ENCODE peak calls at places on chromosomes 13 and 19, in eight cellular contexts. W is colonic mucosa; L is heart right ventricle; K is effector memory CD4-positive, alpha-beta T cell; C is mesendoderm; F is MM.1S; A is pancreas; N is transverse colon. E is an unnamed sample. For H3K36me3 and H3K4me1, the result is how much of the 10 kb centered on the place peaks cover.

GRCh38 chr13:28093871-28094270 is 6.5 kb downstream of the FLT3 start:
- DNase-seq in N (no peak), F (no peak), W (no peak), L (no peak), K (no peak), A (no peak), C (no peak), E (no peak)

GRCh38 chr19:6779204-6779603 is 6.7 kb downstream of the VAV1 start:
- DNase-seq in N (no peak), K (no peak), C (no peak), L (no peak), W (no peak), A (no peak), F (no peak), E (no peak)

GRCh38 chr13:45108716-45109706 is 11.3 kb upstream of the GTF2F2 start:
- DNase-seq in L (no peak), W (no peak), A (no peak), F (no peak), N (peak), K (no peak), C (no peak), E (no peak)

GRCh38 chr19:5251096-5252065 is 89.2 kb downstream of the PTPRS start:
- DNase-seq in L (no peak), C (peak), F (no peak), K (no peak), N (no peak), W (no peak), A (peak), E (no peak)

GRCh38 chr19:34380639-34381241 is 15.7 kb downstream of the GPI start:
- DNase-seq in F (no peak), A (no peak), K (no peak), W (no peak), N (no peak), C (no peak), L (no peak), E (no peak)

GRCh38 chr19:47075941-47076340 is 27.5 kb upstream of the TMEM160 start:
- DNase-seq in F (no peak), A (no peak), W (no peak), K (no peak), N (no peak), L (no peak), C (no peak), E (no peak)

GRCh38 chr19:34120846-34121639 is 51.3 kb upstream of the LSM14A start:
- DNase-seq in L (no peak), F (peak), C (peak), A (no peak), K (peak), W (peak), N (no peak), E (no peak)

GRCh38 chr19:31126236-31126635 is 223.0 kb downstream of the TSHZ3 start:
- DNase-seq in C (no peak), K (no peak), A (no peak), L (no peak), N (no peak), F (no peak), W (no peak), E (no peak)

GRCh38 chr19:15536350-15536749 is 28.0 kb downstream of the CYP4F22 start:
- DNase-seq in K (no peak), N (no peak), C (no peak), L (no peak), A (no peak), F (no peak), W (no peak), E (no peak)

DNA sequence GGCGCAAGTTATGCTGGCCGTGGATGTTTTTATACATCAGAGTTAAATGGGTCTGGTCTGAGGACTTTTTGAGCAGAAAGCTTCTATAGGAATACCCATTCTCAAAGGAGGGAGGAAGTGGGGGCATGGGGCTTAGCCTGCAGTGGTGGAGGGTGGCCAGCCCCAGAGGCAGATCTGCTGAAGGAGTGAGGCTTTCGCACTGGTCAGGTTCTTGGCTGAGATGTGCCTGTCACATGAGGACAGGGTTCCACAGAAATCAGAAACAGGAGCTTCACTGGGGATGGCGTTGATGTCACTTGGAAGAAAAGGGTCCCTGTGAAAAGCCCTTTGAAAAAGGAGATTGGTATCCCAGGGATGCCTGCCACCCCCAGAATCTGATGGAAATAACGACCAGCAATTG is 100.7 kb upstream of the MCF2L start:
- DNase-seq in N (no peak), A (no peak), C (no peak), F (no peak), W (no peak), K (no peak), L (no peak), E (peak)
- H3K36me3 ChIP-seq in N (under half), A (under half), C (under half), F (under half), W (under half), K (under half), L (half or more), E (under half)

DNA sequence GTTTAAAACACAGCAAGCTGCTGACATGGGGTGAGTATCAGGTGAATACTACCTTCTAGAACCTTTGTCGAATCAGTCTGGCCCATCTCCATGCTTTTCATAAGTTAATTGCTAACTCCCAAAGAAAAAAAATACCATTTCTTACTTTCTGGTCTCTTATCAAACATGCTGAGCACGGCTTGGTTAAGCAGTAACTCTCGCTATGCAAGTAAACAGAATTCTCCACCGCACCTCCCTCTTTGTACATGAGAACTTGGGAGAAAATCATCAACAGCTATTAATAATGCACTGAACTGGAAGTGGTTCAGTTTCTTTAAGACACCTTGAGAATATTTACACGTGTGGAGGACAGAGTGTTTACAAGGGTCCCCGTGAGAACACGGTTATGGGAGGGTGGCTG is 88.6 kb downstream of the FGF9 start:
- DNase-seq in A (no peak), F (no peak), N (no peak), L (no peak), C (no peak), K (no peak), W (no peak), E (no peak)
- H3K4me1 ChIP-seq in A (under half), F (under half), N (under half), L (under half), C (under half), K (under half), W (under half), E (under half)

GRCh38 chr19:18167011-18167410 is 6.6 kb upstream of the IFI30 start:
- DNase-seq in F (no peak), N (no peak), A (no peak), L (no peak), K (no peak), C (no peak), W (no peak), E (no peak)
- H3K36me3 ChIP-seq in F (under half), N (under half), A (under half), L (half or more), K (under half), C (under half), W (under half), E (under half)

DNA sequence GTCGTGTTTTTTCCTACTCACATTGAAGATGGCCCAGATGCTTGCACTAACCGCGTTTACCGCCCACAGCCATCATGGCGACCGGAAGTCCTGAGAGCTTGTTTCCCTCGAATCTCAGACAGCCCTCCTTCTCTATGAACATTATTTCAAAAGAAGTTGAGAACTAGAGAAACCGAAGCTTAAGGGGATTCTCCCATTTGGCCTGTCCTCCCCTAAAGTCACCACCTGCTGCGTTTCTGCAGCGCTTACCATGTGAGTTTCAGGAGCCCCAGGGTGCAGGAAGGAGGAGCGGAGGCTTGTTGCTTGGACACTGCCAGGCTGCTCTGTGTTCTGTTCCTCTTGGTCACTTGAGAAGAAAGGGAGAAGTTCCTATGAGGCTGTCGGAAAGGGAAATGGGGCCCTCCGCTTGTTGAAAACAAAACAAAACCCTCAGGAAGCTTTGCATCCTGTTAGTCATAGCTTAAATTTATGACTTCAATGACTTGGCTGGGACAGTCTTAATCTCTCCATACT is 6.2 kb downstream of the CARD8 start:
- DNase-seq in F (peak), N (peak), W (peak), C (no peak), L (peak), K (peak), A (no peak), E (peak)
- H3K4me1 ChIP-seq in F (under half), N (under half), W (under half), C (under half), L (under half), K (under half), A (under half), E (under half)

GRCh38 chr19:13130886-13131490 is 12.9 kb downstream of the NACC1 start:
- DNase-seq in K (no peak), L (no peak), N (no peak), W (peak), C (no peak), A (no peak), F (no peak), E (no peak)

GRCh38 chr19:13132471-13133166 is 14.6 kb downstream of the NACC1 start:
- DNase-seq in A (no peak), K (peak), C (no peak), F (no peak), W (no peak), L (no peak), N (no peak), E (no peak)

GRCh38 chr19:13134626-13135025 is 15.5 kb downstream of the STX10 start:
- DNase-seq in A (no peak), K (no peak), C (no peak), W (no peak), L (no peak), N (no peak), F (no peak), E (no peak)

GRCh38 chr19:13135068-13136062 is 14.8 kb downstream of the STX10 start:
- DNase-seq in K (no peak), W (no peak), A (no peak), F (no peak), N (no peak), C (no peak), L (no peak), E (no peak)

GRCh38 chr19:13133241-13133870 is 15.3 kb downstream of the NACC1 start:
- DNase-seq in W (no peak), K (no peak), L (no peak), A (no peak), N (no peak), C (no peak), F (no peak), E (no peak)
- H3K36me3 ChIP-seq in W (under half), K (under half), L (under half), A (under half), N (under half), C (under half), F (under half), E (under half)

GRCh38 chr19:49407482-49408015 is 15.7 kb downstream of the PTH2 start:
- DNase-seq in A (no peak), L (no peak), F (no peak), N (no peak), W (no peak), C (no peak), K (no peak), E (no peak)
- H3K4me1 ChIP-seq in A (under half), L (under half), F (under half), N (under half), W (under half), C (under half), K (under half), E (under half)

E was measured in aorta.